ENCODE peak calls at places on chromosomes 11 and 22, in six cellular contexts. F, G, J, D, V and B are unnamed samples.

GRCh38 chr11:111571829-111572501 is 30.3 kb upstream of the SIK2 start:
- DNase-seq in F (no peak), G (no peak), J (no peak), D (no peak), V (no peak), B (peak)

GRCh38 chr22:45516923-45517675 is 14.4 kb downstream of the FBLN1 start:
- DNase-seq in F (no peak), G (no peak), J (no peak), D (no peak), V (no peak), B (peak)

GRCh38 chr11:110447897-110448522 is 18.3 kb downstream of the FDX1 start:
- DNase-seq in F (no peak), G (no peak), J (no peak), D (no peak), V (peak), B (no peak)

GRCh38 chr22:22893891-22894739 is 6.5 kb downstream of the IGLL5 start:
- DNase-seq in F (no peak), G (no peak), J (no peak), D (no peak), V (no peak), B (no peak)

GRCh38 chr22:18042685-18043084 is 18.3 kb upstream of the MICAL3 start:
- DNase-seq in F (no peak), G (peak), J (no peak), D (no peak), V (no peak), B (no peak)

GRCh38 chr11:2892215-2893020 is 6.8 kb upstream of the CDKN1C start:
- DNase-seq in F (peak), G (peak), J (peak), D (no peak), V (peak), B (peak)

GRCh38 chr22:45317551-45318167 is 7.9 kb downstream of the FAM118A start:
- DNase-seq in F (no peak), G (no peak), J (peak), D (no peak), V (peak), B (peak)

GRCh38 chr22:22877523-22878210 is 9.9 kb upstream of the IGLL5 start:
- DNase-seq in F (peak), G (peak), J (peak), D (no peak), V (peak), B (peak)

GRCh38 chr11:77126861-77127673 is 979 bp upstream of the MYO7A start:
- DNase-seq in F (peak), G (peak), J (no peak), D (no peak), V (peak), B (peak)